ENCODE peak calls at places on chromosomes 12 and 14, in four cellular contexts. T is upper lobe of left lung, W is AG09309, O is foreskin fibroblast. E is an unnamed sample.

GRCh38 chr12:12736759-12737676 is 19.9 kb downstream of the CDKN1B start:
- DNase-seq in T (no peak), W (no peak), O (peak; percentile 85), E (no peak)

GRCh38 chr12:27931390-27931789 is 41.1 kb downstream of the PTHLH start:
- DNase-seq in T (no peak), W (no peak), O (no peak), E (no peak)

GRCh38 chr12:63805704-63806672 is 26.3 kb downstream of the RXYLT1 start:
- DNase-seq in T (no peak), W (no peak), O (no peak), E (no peak)

GRCh38 chr12:132402831-132403416 is 73.5 kb upstream of the GALNT9 start:
- DNase-seq in T (peak; percentile 62), W (no peak), O (no peak), E (no peak)

GRCh38 chr14:69586420-69586819 is 11.7 kb upstream of the CCDC177 start:
- DNase-seq in T (no peak), W (no peak), O (peak; percentile 54), E (no peak)

GRCh38 chr12:120496353-120497340 is 734 bp downstream of the DYNLL1 start:
- DNase-seq in T (peak; percentile 58), W (no peak), O (peak; percentile 84), E (no peak)

GRCh38 chr12:108338915-108339657 is at the start of gene CMKLR1:
- DNase-seq in T (peak; percentile 84), W (no peak), O (no peak), E (no peak)

GRCh38 chr14:54257424-54257823 is 139.4 kb upstream of the CDKN3 start:
- DNase-seq in T (no peak), W (no peak), O (no peak), E (no peak)

GRCh38 chr12:5318874-5319273 is 113.0 kb upstream of the NTF3 start:
- DNase-seq in T (no peak), W (peak; percentile 71), O (peak; percentile 84), E (peak; percentile 1)

GRCh38 chr12:123723765-123724164 is 11.6 kb downstream of the ATP6V0A2 start:
- DNase-seq in T (no peak), W (no peak), O (no peak), E (no peak)

GRCh38 chr14:33737446-33737845 is 213.4 kb downstream of the EGLN3 start:
- DNase-seq in T (no peak), W (peak; percentile 89), O (peak; percentile 82), E (peak; percentile 52)

GRCh38 chr12:102474438-102475064 is 5.8 kb downstream of the IGF1 start:
- DNase-seq in T (no peak), W (no peak), O (no peak), E (peak; percentile 54)

GRCh38 chr12:122393822-122394221 is 28.6 kb downstream of the CLIP1 start:
- DNase-seq in T (no peak), W (no peak), O (no peak), E (no peak)

GRCh38 chr12:127119600-127120140 is 1147.3 kb upstream of the TMEM132C start:
- DNase-seq in T (no peak), W (no peak), O (no peak), E (no peak)

GRCh38 chr12:59645242-59645641 is 49.4 kb downstream of the SLC16A7 start:
- DNase-seq in T (no peak), W (no peak), O (no peak), E (no peak)

GRCh38 chr14:85421166-85421877 is 108.6 kb upstream of the FLRT2 start:
- DNase-seq in T (no peak), W (peak; percentile 39), O (peak; percentile 97), E (no peak)

GRCh38 chr12:39467432-39467870 is 24.5 kb upstream of the KIF21A start:
- DNase-seq in T (no peak), W (no peak), O (peak; percentile 16), E (no peak)

GRCh38 chr14:29548948-29549370 is 378.7 kb downstream of the PRKD1 start:
- DNase-seq in T (no peak), W (peak; percentile 49), O (peak; percentile 80), E (no peak)

GRCh38 chr12:47184813-47185212 is 105.1 kb upstream of the AMIGO2 start:
- DNase-seq in T (no peak), W (no peak), O (no peak), E (peak; percentile 42)

GRCh38 chr12:59173696-59174095 is 253.4 kb upstream of the LRIG3 start:
- DNase-seq in T (no peak), W (no peak), O (peak; percentile 16), E (no peak)

GRCh38 chr12:109130755-109131521 is 14.6 kb downstream of the ACACB start:
- DNase-seq in T (peak; percentile 29), W (no peak), O (peak; percentile 32), E (no peak)

GRCh38 chr14:99125616-99126431 is 146.2 kb downstream of the BCL11B start:
- DNase-seq in T (no peak), W (no peak), O (no peak), E (no peak)

GRCh38 chr14:102504302-102504950 is 5.2 kb downstream of the ANKRD9 start:
- DNase-seq in T (no peak), W (no peak), O (no peak), E (no peak)

GRCh38 chr14:46048127-46048526 is 603.5 kb downstream of the RPL10L start:
- DNase-seq in T (no peak), W (no peak), O (peak; percentile 66), E (no peak)

GRCh38 chr14:75470238-75470797 is 42.5 kb downstream of the JDP2 start:
- DNase-seq in T (no peak), W (no peak), O (no peak), E (no peak)

GRCh38 chr12:80846930-80847329 is 90.8 kb downstream of the LIN7A start:
- DNase-seq in T (no peak), W (no peak), O (no peak), E (no peak)

GRCh38 chr12:120758798-120759590 is 33.4 kb downstream of the ACADS start:
- DNase-seq in T (no peak), W (no peak), O (no peak), E (no peak)

GRCh38 chr12:96427269-96427729 is 27.1 kb upstream of the CDK17 start:
- DNase-seq in T (no peak), W (peak; percentile 100), O (peak; percentile 100), E (peak; percentile 98)

GRCh38 chr12:89411846-89412245 is 59.5 kb upstream of the DUSP6 start:
- DNase-seq in T (no peak), W (no peak), O (no peak), E (no peak)

GRCh38 chr12:69987453-69988102 is 162.6 kb downstream of the MYRFL start:
- DNase-seq in T (no peak), W (peak; percentile 94), O (peak; percentile 87), E (peak; percentile 90)

GRCh38 chr12:21940972-21941521 is at the start of gene ABCC9:
- DNase-seq in T (peak; percentile 89), W (no peak), O (peak; percentile 52), E (no peak)

GRCh38 chr12:5872745-5873144 is 72.3 kb downstream of the ANO2 start:
- DNase-seq in T (no peak), W (no peak), O (peak; percentile 40), E (no peak)

GRCh38 chr12:57215668-57216013 is 953 bp upstream of the NXPH4 start:
- DNase-seq in T (no peak), W (no peak), O (peak; percentile 50), E (no peak)
- H3K4me3 ChIP-seq in T (peak overlapping the region; percentile 49), W (peak overlapping the region; percentile 23), O (no peak overlapping the region), E (no peak overlapping the region)

GRCh38 chr14:63436286-63437098 is 106.7 kb downstream of the PPP2R5E start:
- DNase-seq in T (no peak), W (no peak), O (no peak), E (no peak)

GRCh38 chr14:63443361-63443760 is 99.8 kb downstream of the PPP2R5E start:
- DNase-seq in T (no peak), W (no peak), O (no peak), E (no peak)

GRCh38 chr14:63435838-63436237 is 107.3 kb downstream of the PPP2R5E start:
- DNase-seq in T (no peak), W (peak; percentile 45), O (peak; percentile 88), E (no peak)

GRCh38 chr14:63435204-63435603 is 108.0 kb downstream of the PPP2R5E start:
- DNase-seq in T (no peak), W (no peak), O (no peak), E (no peak)

GRCh38 chr14:63438065-63438757 is 105.0 kb downstream of the PPP2R5E start:
- DNase-seq in T (no peak), W (peak; percentile 94), O (peak; percentile 94), E (peak; percentile 80)
- TF ChIP-seq CTCF in T (no peak), W (peak; percentile 10), O (no peak), E (peak; percentile 21)

GRCh38 chr14:77912754-77913556 is 113.0 kb downstream of the ADCK1 start:
- DNase-seq in T (peak; percentile 54), W (no peak), O (no peak), E (no peak)

GRCh38 chr14:77909911-77910310 is 110.0 kb downstream of the ADCK1 start:
- DNase-seq in T (no peak), W (no peak), O (no peak), E (no peak)

GRCh38 chr14:77910506-77910905 is 110.6 kb downstream of the ADCK1 start:
- DNase-seq in T (no peak), W (no peak), O (no peak), E (no peak)

GRCh38 chr14:77906446-77906845 is 106.5 kb downstream of the ADCK1 start:
- DNase-seq in T (no peak), W (no peak), O (no peak), E (no peak)

DNA sequence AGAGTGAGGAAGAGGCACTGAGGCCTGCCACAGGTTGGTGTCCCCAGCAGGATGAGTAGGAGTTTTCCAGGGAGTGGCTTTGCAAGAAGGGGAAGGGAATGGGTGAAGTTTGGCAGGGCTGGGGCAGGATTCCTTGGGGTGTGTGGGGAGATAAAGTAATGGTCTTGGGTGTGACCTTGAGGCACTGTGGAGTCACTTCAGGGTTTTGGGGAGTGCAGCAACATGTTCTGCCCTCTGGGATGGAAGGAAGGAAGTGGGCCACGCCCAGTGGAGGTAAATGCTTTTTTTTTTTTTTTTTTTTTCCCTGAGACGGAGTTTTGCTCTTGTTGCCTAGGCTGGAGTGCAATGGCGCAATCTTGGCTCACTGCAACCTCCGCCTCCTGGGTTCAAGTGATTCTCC is 108.9 kb downstream of the ADCK1 start:
- DNase-seq in T (no peak), W (no peak), O (no peak), E (no peak)
- H3K4me3 ChIP-seq in T (no peak overlapping the region), W (no peak overlapping the region), O (no peak overlapping the region), E (no peak overlapping the region)

DNA sequence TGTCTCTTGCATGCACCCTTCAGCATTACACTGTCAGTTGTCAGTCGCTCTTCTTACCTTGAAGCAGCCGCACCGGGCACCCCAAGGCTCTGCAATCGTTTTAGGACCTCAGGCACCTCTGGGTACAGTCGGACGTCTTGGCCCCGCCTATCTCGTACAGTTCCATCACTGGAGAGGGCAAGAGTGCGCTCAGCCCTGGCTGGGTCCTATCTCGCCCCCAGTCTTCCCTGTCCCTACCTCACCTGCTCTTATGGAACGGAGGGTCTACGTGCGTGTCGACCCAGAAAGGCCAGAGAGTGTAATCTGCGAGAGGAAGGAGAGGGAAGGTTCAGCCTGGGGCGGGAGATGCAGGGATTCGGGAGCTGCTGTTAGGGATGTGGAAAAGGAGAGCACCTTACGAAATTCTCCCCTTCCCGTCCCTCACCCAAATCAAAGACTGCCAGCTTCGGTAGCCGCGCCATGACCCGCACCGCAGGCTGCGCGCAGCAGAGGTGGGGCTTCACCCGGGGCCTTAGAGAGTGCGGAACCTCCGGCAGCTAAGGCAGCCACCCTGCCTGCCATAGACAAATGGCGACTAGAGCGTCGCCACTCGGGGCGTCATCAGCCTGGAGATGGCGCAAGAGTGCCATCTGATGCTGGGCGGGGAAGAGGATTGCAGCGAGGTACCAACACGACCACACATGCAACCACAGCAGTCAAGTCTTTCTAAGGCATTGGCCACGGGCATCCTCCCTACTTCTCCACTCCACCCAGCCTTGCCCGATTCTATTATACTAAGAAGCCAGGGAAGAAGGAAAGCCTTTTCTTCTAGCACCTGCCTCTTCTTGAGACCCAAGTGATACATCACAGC is at the start of gene MDP1:
- DNase-seq in T (peak; percentile 91), W (peak; percentile 59), O (peak; percentile 96), E (no peak)
- TF ChIP-seq CTCF in T (no peak), W (peak; percentile 54), O (peak; percentile 39), E (peak; percentile 53)

GRCh38 chr12:110577717-110578521 is 5.2 kb downstream of the PPTC7 start:
- DNase-seq in T (no peak), W (peak; percentile 61), O (peak; percentile 86), E (no peak)
- H3K4me3 ChIP-seq in T (no peak overlapping the region), W (peak overlapping the region; percentile 11), O (peak overlapping the region; percentile 29), E (peak overlapping the region; percentile 20)